ENCODE peak calls at places on chromosome 21, in nine cellular contexts. S, M, T, L, X, I, Z, D and U are unnamed samples.

GRCh38 chr21:35705888-35706287 is 354.4 kb downstream of the SETD4 start:
- DNase-seq in S (no peak), M (no peak), T (no peak), L (no peak), X (no peak), I (no peak), Z (no peak), D (no peak), U (no peak)

GRCh38 chr21:42056468-42056867 is 14.6 kb upstream of the UMODL1 start:
- DNase-seq in S (no peak), M (no peak), T (peak; percentile 11), L (no peak), X (no peak), I (no peak), Z (no peak), D (no peak), U (peak; percentile 61)

GRCh38 chr21:43362928-43363314 is 64.0 kb downstream of the SIK1 start:
- DNase-seq in S (no peak), M (no peak), T (no peak), L (no peak), X (peak; percentile 39), I (no peak), Z (no peak), D (no peak), U (no peak)

GRCh38 chr21:39316062-39316461 is 2.6 kb upstream of the BRWD1 start:
- DNase-seq in S (no peak), M (no peak), T (no peak), L (no peak), X (no peak), I (no peak), Z (no peak), D (no peak), U (no peak)

GRCh38 chr21:34992736-34993135 is 56.4 kb downstream of the RUNX1 start:
- DNase-seq in S (peak; percentile 73), M (no peak), T (peak; percentile 77), L (peak; percentile 58), X (no peak), I (no peak), Z (no peak), D (no peak), U (no peak)

GRCh38 chr21:42845296-42845965 is 33.9 kb downstream of the WDR4 start:
- DNase-seq in S (no peak), M (peak; percentile 56), T (peak; percentile 10), L (no peak), X (no peak), I (peak; percentile 75), Z (peak; percentile 82), D (no peak), U (peak; percentile 73)

GRCh38 chr21:15515908-15516307 is 213.9 kb upstream of the USP25 start:
- DNase-seq in S (no peak), M (no peak), T (no peak), L (no peak), X (no peak), I (no peak), Z (no peak), D (no peak), U (no peak)

GRCh38 chr21:15826147-15826780 is 96.5 kb downstream of the USP25 start:
- DNase-seq in S (peak; percentile 60), M (no peak), T (peak; percentile 61), L (no peak), X (peak; percentile 27), I (no peak), Z (no peak), D (no peak), U (no peak)

GRCh38 chr21:46425566-46425965 is 33.1 kb upstream of the DIP2A start:
- DNase-seq in S (no peak), M (no peak), T (no peak), L (no peak), X (peak; percentile 53), I (no peak), Z (no peak), D (no peak), U (no peak)

GRCh38 chr21:42088658-42089057 is 17.5 kb downstream of the UMODL1 start:
- DNase-seq in S (no peak), M (no peak), T (no peak), L (no peak), X (no peak), I (no peak), Z (no peak), D (no peak), U (no peak)

GRCh38 chr21:38925923-38926322 is 120.2 kb downstream of the ETS2 start:
- DNase-seq in S (peak; percentile 95), M (peak; percentile 74), T (peak; percentile 94), L (peak; percentile 89), X (no peak), I (peak; percentile 91), Z (no peak), D (no peak), U (peak; percentile 71)

GRCh38 chr21:43585924-43586411 is 73.3 kb downstream of the HSF2BP start:
- DNase-seq in S (peak; percentile 100), M (peak; percentile 84), T (peak; percentile 98), L (peak; percentile 63), X (no peak), I (peak; percentile 84), Z (peak; percentile 80), D (no peak), U (no peak)

DNA sequence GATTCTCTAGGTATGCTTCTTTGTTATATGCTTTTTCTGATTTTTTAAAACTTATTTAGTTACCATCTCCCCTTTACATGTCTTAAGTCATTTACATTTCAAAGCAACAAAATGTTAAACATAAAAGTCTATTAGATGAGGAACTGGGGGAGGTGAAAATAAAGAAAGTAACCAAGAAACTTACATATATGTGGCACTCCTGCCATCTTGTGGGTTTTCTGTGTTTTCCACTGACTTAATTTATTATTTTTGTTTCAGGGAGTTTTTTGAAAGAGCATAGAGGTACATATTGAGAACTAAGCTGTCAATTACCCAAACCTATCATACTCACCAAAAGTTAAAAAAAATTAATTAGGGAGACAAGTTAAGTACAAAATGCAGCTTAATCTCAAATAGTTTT is 1531.1 kb downstream of the MRPL39 start:
- DNase-seq in S (peak; percentile 43), M (no peak), T (peak; percentile 49), L (no peak), X (no peak), I (no peak), Z (no peak), D (no peak), U (no peak)
- H3K4me1 ChIP-seq in S (no peaks in the 10 kb centered on the region), M (no peaks in the 10 kb centered on the region), T (no peaks in the 10 kb centered on the region), L (no peaks in the 10 kb centered on the region), X (no peaks in the 10 kb centered on the region), I (no peaks in the 10 kb centered on the region), Z (no peaks in the 10 kb centered on the region), D (no peaks in the 10 kb centered on the region), U (no peaks in the 10 kb centered on the region)

DNA sequence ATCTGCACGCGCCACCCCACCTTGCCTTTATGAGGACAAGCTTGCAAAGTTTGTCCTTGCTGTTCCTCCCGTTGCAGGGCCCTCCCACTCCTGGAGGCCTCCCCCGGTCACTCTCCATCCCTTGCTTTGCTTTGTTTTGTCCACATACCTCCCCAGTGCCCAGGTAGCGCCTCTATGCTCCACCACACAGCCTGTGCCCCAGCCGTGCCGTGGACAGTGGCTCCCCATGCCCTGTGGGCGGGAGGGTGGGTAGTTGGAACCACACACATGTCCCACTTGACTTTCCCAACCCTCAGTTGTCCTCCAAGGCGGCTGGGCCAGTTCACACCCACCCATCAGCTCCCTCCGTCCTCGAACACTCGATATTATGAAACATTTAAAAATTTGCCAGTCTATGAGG is 24.6 kb downstream of the SLX9 start:
- DNase-seq in S (no peak), M (no peak), T (no peak), L (no peak), X (no peak), I (no peak), Z (no peak), D (no peak), U (no peak)
- H3K27ac ChIP-seq in S (no peak overlapping the region), M (no peak overlapping the region), T (no peak overlapping the region), L (peak overlapping the region; percentile 39), X (no peak overlapping the region), I (peak overlapping the region; percentile 89), Z (no peak overlapping the region), D (no peak overlapping the region), U (no peak overlapping the region)

DNA sequence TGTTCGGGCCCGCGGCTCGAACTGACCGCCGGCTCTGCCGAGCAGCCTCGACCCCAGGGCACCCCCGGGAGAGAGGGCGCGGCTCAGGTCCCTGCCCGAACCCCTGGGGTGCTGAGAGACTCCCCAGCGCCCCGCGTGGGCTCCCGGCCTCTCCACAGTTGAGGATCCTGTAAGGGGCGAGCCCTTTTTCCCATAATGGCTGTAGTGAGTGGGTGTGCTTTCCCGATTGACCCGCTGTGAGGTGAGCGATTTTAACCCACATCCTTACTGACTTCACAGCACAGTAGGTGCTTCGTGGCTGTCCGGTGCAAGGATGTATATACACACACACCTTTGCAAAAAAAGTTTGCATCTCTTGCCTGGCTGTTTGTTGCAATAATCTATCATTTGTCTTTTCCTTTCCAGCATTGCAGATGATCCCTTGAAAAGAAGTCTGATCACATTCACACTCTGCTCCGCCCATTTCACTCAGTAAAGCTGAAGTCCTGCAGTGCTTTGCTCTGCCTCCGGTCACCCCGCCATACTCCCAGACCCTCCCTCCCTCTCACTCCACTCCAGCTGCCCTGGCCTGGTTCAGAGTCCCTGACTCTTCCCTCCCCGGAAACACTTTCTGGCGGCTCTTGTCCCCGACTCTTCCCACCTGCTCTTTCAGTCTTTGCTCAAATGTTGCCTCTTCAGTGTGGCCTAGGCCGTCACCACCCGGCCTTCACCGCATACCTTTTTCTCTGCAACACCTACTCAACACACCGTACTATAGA is 955 bp upstream of the UBE2G2 start:
- DNase-seq in S (no peak), M (no peak), T (peak; percentile 13), L (no peak), X (no peak), I (no peak), Z (no peak), D (no peak), U (no peak)
- H3K4me3 ChIP-seq in S (peak overlapping the region; percentile 63), M (peak overlapping the region; percentile 88), T (peak overlapping the region; percentile 93), L (peak overlapping the region; percentile 99), X (peak overlapping the region; percentile 92), I (peak overlapping the region; percentile 79), Z (peak overlapping the region; percentile 99), D (peak overlapping the region; percentile 68), U (peak overlapping the region; percentile 97)

GRCh38 chr21:28903448-28903847 is 89.2 kb downstream of the LTN1 start:
- DNase-seq in S (no peak), M (no peak), T (no peak), L (no peak), X (no peak), I (no peak), Z (no peak), D (no peak), U (no peak)

GRCh38 chr21:28893687-28894086 is 99.0 kb downstream of the LTN1 start:
- DNase-seq in S (no peak), M (no peak), T (no peak), L (no peak), X (no peak), I (no peak), Z (no peak), D (no peak), U (no peak)

GRCh38 chr21:28899744-28900143 is 92.9 kb downstream of the LTN1 start:
- DNase-seq in S (peak; percentile 70), M (no peak), T (peak; percentile 70), L (no peak), X (no peak), I (no peak), Z (no peak), D (no peak), U (no peak)

GRCh38 chr21:28900481-28900880 is 92.2 kb downstream of the LTN1 start:
- DNase-seq in S (no peak), M (no peak), T (no peak), L (no peak), X (no peak), I (no peak), Z (no peak), D (no peak), U (no peak)

DNA sequence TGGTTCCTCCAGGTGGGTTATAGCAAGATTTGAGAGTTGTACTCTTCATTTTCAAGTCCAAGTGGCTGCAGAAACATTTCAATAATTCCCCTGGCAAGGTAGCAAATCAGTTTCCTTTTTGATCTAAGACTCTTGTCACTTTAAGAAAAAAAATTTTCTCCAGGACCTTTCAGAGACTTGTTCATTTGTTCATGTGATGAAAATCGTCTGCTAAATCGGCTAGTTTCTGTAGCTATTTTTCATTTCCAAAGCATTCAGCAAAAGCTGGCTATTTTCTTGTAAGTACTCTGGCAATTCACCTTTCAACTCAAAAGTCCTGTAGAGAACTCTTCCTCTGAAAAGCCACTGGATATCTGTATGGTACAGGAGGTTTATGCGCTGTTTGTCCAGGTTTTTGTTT is 93.5 kb downstream of the LTN1 start:
- DNase-seq in S (peak; percentile 3), M (no peak), T (no peak), L (no peak), X (no peak), I (no peak), Z (no peak), D (no peak), U (no peak)
- H3K4me1 ChIP-seq in S (no peaks in the 10 kb centered on the region), M (no peaks in the 10 kb centered on the region), T (no peaks in the 10 kb centered on the region), L (peaks cover 3% of the 10 kb centered on the region), X (no peaks in the 10 kb centered on the region), I (no peaks in the 10 kb centered on the region), Z (no peaks in the 10 kb centered on the region), D (no peaks in the 10 kb centered on the region), U (no peaks in the 10 kb centered on the region)